ENCODE peak calls at places on chromosome 1, in ten cellular contexts. C is psoas muscle, S is dorsolateral prefrontal cortex, N is A549, W is tibial artery, Z is A673, G is fibroblast of lung, E is epithelial cell of esophagus, P is mucosa of descending colon, V is astrocyte. F is an unnamed sample.

GRCh38 chr1:212620293-212620692 is 11.7 kb downstream of the ATF3 start:
- DNase-seq in C (no peak), S (no peak), N (no peak), W (no peak), Z (no peak), G (no peak), E (no peak), P (no peak), V (no peak), F (no peak)

GRCh38 chr1:41390171-41390570 is 28.9 kb downstream of the FOXO6 start:
- DNase-seq in C (no peak), S (no peak), N (no peak), W (no peak), Z (no peak), G (no peak), E (no peak), P (no peak), V (no peak), F (no peak)

GRCh38 chr1:221718391-221719277 is 23.3 kb downstream of the DUSP10 start:
- DNase-seq in C (no peak), S (no peak), N (peak; percentile 23), W (no peak), Z (no peak), G (peak; percentile 95), E (no peak), P (no peak), V (peak; percentile 95), F (peak; percentile 97)

GRCh38 chr1:70090875-70091274 is 114.5 kb downstream of the LRRC40 start:
- DNase-seq in C (no peak), S (no peak), N (no peak), W (no peak), Z (no peak), G (peak; percentile 70), E (peak; percentile 77), P (no peak), V (peak; percentile 59), F (peak; percentile 69)

GRCh38 chr1:62466982-62467532 is 30.2 kb downstream of the USP1 start:
- DNase-seq in C (no peak), S (no peak), N (no peak), W (no peak), Z (no peak), G (peak; percentile 33), E (no peak), P (no peak), V (peak; percentile 25), F (no peak)

GRCh38 chr1:115289940-115290339 is 48.1 kb downstream of the NGF start:
- DNase-seq in C (no peak), S (no peak), N (no peak), W (no peak), Z (no peak), G (no peak), E (no peak), P (no peak), V (no peak), F (no peak)

GRCh38 chr1:93967276-93967675 is 58.0 kb upstream of the GCLM start:
- DNase-seq in C (no peak), S (no peak), N (no peak), W (no peak), Z (no peak), G (peak; percentile 46), E (no peak), P (no peak), V (peak; percentile 23), F (no peak)

GRCh38 chr1:112701227-112702066 is 5.5 kb downstream of the RHOC start:
- DNase-seq in C (no peak), S (no peak), N (no peak), W (peak; percentile 19), Z (no peak), G (no peak), E (no peak), P (peak; percentile 37), V (no peak), F (no peak)

GRCh38 chr1:24139159-24139489 is 3.8 kb downstream of the IL22RA1 start:
- DNase-seq in C (no peak), S (no peak), N (no peak), W (no peak), Z (no peak), G (no peak), E (no peak), P (no peak), V (no peak), F (no peak)

GRCh38 chr1:24139846-24140425 is 3.0 kb downstream of the IL22RA1 start:
- DNase-seq in C (no peak), S (no peak), N (no peak), W (no peak), Z (no peak), G (no peak), E (no peak), P (no peak), V (no peak), F (no peak)

GRCh38 chr1:24140741-24141181 is 2.2 kb downstream of the IL22RA1 start:
- DNase-seq in C (no peak), S (no peak), N (no peak), W (no peak), Z (no peak), G (no peak), E (no peak), P (no peak), V (no peak), F (no peak)

GRCh38 chr1:24141311-24141997 is 1.5 kb downstream of the IL22RA1 start:
- DNase-seq in C (no peak), S (no peak), N (no peak), W (no peak), Z (no peak), G (no peak), E (no peak), P (no peak), V (no peak), F (no peak)

GRCh38 chr1:24142546-24143431 is at the start of gene IL22RA1:
- DNase-seq in C (peak; percentile 32), S (no peak), N (peak; percentile 40), W (no peak), Z (no peak), G (peak; percentile 20), E (peak; percentile 89), P (peak; percentile 86), V (peak; percentile 2), F (no peak)
- H3K4me3 ChIP-seq in C (peak within 1 kb of the TSS; percentile 55), S (peak within 1 kb of the TSS; percentile 51), N (peak within 1 kb of the TSS; percentile 66), W (peak within 1 kb of the TSS; percentile 42), Z (peak within 1 kb of the TSS; percentile 39), G (peak within 1 kb of the TSS; percentile 59), E (peak within 1 kb of the TSS; percentile 48), P (peak within 1 kb of the TSS; percentile 11), V (no peak within 1 kb of the TSS), F (peak within 1 kb of the TSS; percentile 35)

GRCh38 chr1:13751985-13752384 is 52.0 kb downstream of the PRDM2 start:
- DNase-seq in C (no peak), S (no peak), N (no peak), W (no peak), Z (no peak), G (no peak), E (no peak), P (no peak), V (no peak), F (no peak)

GRCh38 chr1:13751458-13751871 is 51.5 kb downstream of the PRDM2 start:
- DNase-seq in C (no peak), S (no peak), N (no peak), W (no peak), Z (no peak), G (no peak), E (peak; percentile 29), P (no peak), V (no peak), F (no peak)

GRCh38 chr1:13749543-13750307 is 49.7 kb downstream of the PRDM2 start:
- DNase-seq in C (peak; percentile 79), S (no peak), N (peak; percentile 12), W (peak; percentile 62), Z (peak; percentile 51), G (peak; percentile 55), E (peak; percentile 61), P (no peak), V (no peak), F (peak; percentile 47)

GRCh38 chr1:13746342-13746741 is 46.4 kb downstream of the PRDM2 start:
- DNase-seq in C (no peak), S (no peak), N (no peak), W (no peak), Z (no peak), G (no peak), E (no peak), P (no peak), V (no peak), F (no peak)

DNA sequence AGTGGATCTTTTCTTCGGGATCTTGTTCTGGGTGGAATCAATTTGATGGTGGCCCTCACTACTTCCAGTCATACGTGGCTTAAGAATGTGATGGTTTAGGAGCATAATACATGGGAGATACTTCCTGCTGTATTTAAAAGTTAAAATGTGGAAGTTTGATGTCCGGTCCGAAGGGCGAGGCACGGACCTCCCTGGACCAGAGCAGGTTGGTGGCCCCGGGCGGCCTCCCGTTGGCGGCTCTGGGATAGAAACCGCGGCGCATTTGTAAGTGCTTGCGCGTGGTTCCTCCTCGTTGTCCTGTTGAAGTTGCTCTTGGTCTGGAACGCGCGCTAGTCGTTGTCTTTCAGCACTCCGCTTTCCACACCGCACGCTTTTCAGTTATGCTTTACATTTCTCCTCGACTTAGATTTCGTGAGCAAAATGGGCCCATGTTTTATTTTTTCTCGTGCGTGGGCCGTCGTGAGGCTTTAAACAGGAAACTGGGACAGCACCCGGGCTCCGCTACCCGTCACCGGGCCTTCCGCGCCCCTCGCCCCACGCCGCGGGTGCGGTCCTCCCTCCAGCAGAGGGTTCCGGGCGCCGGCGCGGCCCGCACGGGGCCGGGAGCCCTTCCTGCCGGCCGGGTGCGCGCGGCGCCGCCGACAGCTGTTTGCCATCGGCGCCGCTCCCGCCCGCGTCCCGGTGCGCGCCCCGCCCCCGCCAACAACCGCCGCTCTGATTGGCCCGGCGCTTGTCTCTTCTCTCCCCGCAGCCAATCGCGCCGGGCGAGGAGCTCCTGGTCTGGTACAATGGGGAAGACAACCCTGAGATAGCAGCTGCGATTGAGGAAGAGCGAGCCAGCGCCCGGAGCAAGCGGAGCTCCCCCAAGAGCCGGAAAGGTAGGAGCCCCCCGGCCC is 48.9 kb downstream of the PRDM2 start:
- DNase-seq in C (peak; percentile 99), S (peak; percentile 97), N (peak; percentile 89), W (peak; percentile 99), Z (peak; percentile 98), G (peak; percentile 95), E (peak; percentile 97), P (peak; percentile 98), V (peak; percentile 89), F (peak; percentile 91)
- TF ChIP-seq CTCF in C (no peak), S (peak; percentile 23), N (peak; percentile 24), W (no peak), Z (peak; percentile 36), G (no peak), E (no peak), P (no peak), V (no peak), F (no peak)

GRCh38 chr1:157044326-157044725 is 1.2 kb downstream of the ARHGEF11 start:
- DNase-seq in C (no peak), S (no peak), N (no peak), W (no peak), Z (no peak), G (no peak), E (no peak), P (no peak), V (no peak), F (no peak)
- H3K4me3 ChIP-seq in C (peak overlapping the region; percentile 78), S (peak overlapping the region; percentile 83), N (peak overlapping the region; percentile 57), W (peak overlapping the region; percentile 60), Z (peak overlapping the region; percentile 63), G (peak overlapping the region; percentile 76), E (peak overlapping the region; percentile 77), P (peak overlapping the region; percentile 40), V (peak overlapping the region; percentile 97), F (peak overlapping the region; percentile 84)

GRCh38 chr1:197928849-197929336 is 11.7 kb downstream of the LHX9 start:
- DNase-seq in C (no peak), S (no peak), N (no peak), W (no peak), Z (no peak), G (no peak), E (no peak), P (peak; percentile 9), V (no peak), F (no peak)

GRCh38 chr1:197923013-197923412 is 5.8 kb downstream of the LHX9 start:
- DNase-seq in C (no peak), S (no peak), N (no peak), W (no peak), Z (no peak), G (no peak), E (no peak), P (no peak), V (no peak), F (no peak)

GRCh38 chr1:197924516-197925123 is 7.4 kb downstream of the LHX9 start:
- DNase-seq in C (no peak), S (no peak), N (peak; percentile 75), W (no peak), Z (peak; percentile 63), G (peak; percentile 46), E (peak; percentile 69), P (peak; percentile 67), V (peak; percentile 26), F (peak; percentile 66)

GRCh38 chr1:197933016-197933415 is 15.8 kb downstream of the LHX9 start:
- DNase-seq in C (no peak), S (no peak), N (no peak), W (no peak), Z (no peak), G (no peak), E (no peak), P (no peak), V (no peak), F (no peak)

GRCh38 chr1:197927908-197928665 is 10.9 kb downstream of the LHX9 start:
- DNase-seq in C (no peak), S (no peak), N (no peak), W (no peak), Z (no peak), G (no peak), E (no peak), P (no peak), V (no peak), F (no peak)
- TF ChIP-seq CTCF in C (no peak), S (no peak), N (no peak), W (no peak), Z (no peak), G (no peak), E (no peak), P (no peak), V (no peak), F (no peak)

F was measured in fibroblast of mammary gland.